ENCODE peak calls at places on chromosomes 5 and 9, in nine cellular contexts. A is psoas muscle, Q is left ventricle myocardium inferior, I is hepatocyte, E is kidney, R is upper lobe of right lung, M is heart left ventricle, S is fibroblast of lung, T is cardiac muscle cell. Z is an unnamed sample.

GRCh38 chr5:121949885-121950284 is 11.9 kb upstream of the SRFBP1 start:
- DNase-seq in A (no peak), Q (no peak), I (peak; percentile 73), E (no peak), R (no peak), M (no peak), S (peak; percentile 79), T (peak; percentile 72), Z (no peak)

GRCh38 chr5:95812100-95812472 is 10.4 kb downstream of the GLRX start:
- DNase-seq in A (peak; percentile 34), Q (no peak), I (peak; percentile 58), E (no peak), R (no peak), M (peak; percentile 45), S (peak; percentile 85), T (peak; percentile 61), Z (peak; percentile 59)

GRCh38 chr5:131423056-131423455 is 159.2 kb downstream of the CDC42SE2 start:
- DNase-seq in A (no peak), Q (no peak), I (peak; percentile 9), E (no peak), R (no peak), M (no peak), S (peak; percentile 59), T (peak; percentile 49), Z (no peak)

GRCh38 chr5:88661870-88662207 is 221.1 kb downstream of the MEF2C start:
- DNase-seq in A (no peak), Q (no peak), I (no peak), E (no peak), R (no peak), M (no peak), S (no peak), T (no peak), Z (no peak)

GRCh38 chr9:82721596-82721995 is 341.3 kb downstream of the RASEF start:
- DNase-seq in A (no peak), Q (no peak), I (no peak), E (no peak), R (no peak), M (no peak), S (no peak), T (no peak), Z (no peak)

GRCh38 chr9:37283730-37284235 is 138.7 kb upstream of the GRHPR start:
- DNase-seq in A (no peak), Q (no peak), I (no peak), E (no peak), R (no peak), M (no peak), S (peak; percentile 71), T (no peak), Z (no peak)

GRCh38 chr5:170470275-170470674 is 33.5 kb upstream of the KCNIP1 start:
- DNase-seq in A (no peak), Q (no peak), I (no peak), E (no peak), R (no peak), M (no peak), S (no peak), T (no peak), Z (peak; percentile 34)

GRCh38 chr5:98031926-98032325 is 741.5 kb upstream of the RGMB start:
- DNase-seq in A (no peak), Q (no peak), I (no peak), E (no peak), R (no peak), M (no peak), S (no peak), T (no peak), Z (no peak)

GRCh38 chr9:71677209-71677608 is 91.1 kb downstream of the CEMIP2 start:
- DNase-seq in A (no peak), Q (no peak), I (no peak), E (no peak), R (no peak), M (no peak), S (no peak), T (no peak), Z (no peak)

GRCh38 chr9:91771864-91772263 is 178.2 kb downstream of the ROR2 start:
- DNase-seq in A (no peak), Q (no peak), I (no peak), E (no peak), R (no peak), M (no peak), S (no peak), T (no peak), Z (no peak)

DNA sequence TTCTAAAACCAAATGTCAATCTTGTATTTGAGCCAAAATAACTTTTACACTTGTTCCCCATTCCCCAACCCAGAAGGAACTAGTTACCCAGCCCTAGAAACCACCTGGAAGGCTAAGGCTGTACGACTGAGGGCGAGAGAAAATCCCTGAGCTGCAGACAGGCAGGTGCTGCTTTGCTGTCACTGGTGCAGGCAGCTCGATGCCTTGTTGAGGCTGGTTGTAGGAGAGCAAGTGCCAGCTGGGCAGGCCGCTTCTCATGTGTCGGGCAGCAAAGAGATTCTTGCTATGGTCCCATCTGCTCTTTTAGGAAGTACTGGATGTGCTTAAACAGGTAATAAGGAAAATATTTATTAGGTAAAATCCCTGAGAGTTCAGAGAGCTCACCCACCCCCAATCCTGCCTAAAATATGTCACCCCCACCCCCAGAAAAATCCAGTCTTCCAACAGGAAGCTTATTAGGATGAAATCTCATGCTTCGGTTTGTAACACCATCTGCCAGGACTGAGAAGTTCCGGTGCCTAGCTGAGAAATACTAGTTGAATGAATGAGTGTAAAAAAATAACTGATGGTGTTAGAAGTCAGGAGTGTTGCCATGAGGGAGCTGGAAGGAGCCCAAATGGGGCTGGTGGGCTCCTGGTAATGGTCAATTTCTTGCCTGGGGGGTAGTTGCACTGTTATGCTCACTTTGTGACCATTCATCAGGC is 91.1 kb upstream of the DMRT1 start:
- DNase-seq in A (peak; percentile 21), Q (no peak), I (no peak), E (no peak), R (no peak), M (peak; percentile 46), S (no peak), T (no peak), Z (peak; percentile 54)
- H3K27ac ChIP-seq in A (peak overlapping the region; percentile 85), Q (peak overlapping the region; percentile 94), I (no peak overlapping the region), E (no peak overlapping the region), R (no peak overlapping the region), M (peak overlapping the region; percentile 51), S (no peak overlapping the region), T (no peak overlapping the region), Z (peak overlapping the region; percentile 80)

GRCh38 chr9:134640491-134641172 is 971 bp upstream of the COL5A1 start:
- DNase-seq in A (no peak), Q (no peak), I (no peak), E (no peak), R (no peak), M (no peak), S (no peak), T (no peak), Z (no peak)

GRCh38 chr9:134639994-134640393 is 1.6 kb upstream of the COL5A1 start:
- DNase-seq in A (no peak), Q (no peak), I (no peak), E (no peak), R (no peak), M (no peak), S (no peak), T (no peak), Z (no peak)

GRCh38 chr9:134642385-134643181 is 980 bp downstream of the COL5A1 start:
- DNase-seq in A (peak; percentile 75), Q (peak; percentile 68), I (peak; percentile 68), E (peak; percentile 87), R (no peak), M (peak; percentile 81), S (peak; percentile 94), T (peak; percentile 58), Z (peak; percentile 80)

GRCh38 chr9:134641989-134642384 is 384 bp downstream of the COL5A1 start:
- DNase-seq in A (no peak), Q (no peak), I (peak; percentile 40), E (no peak), R (no peak), M (no peak), S (no peak), T (peak; percentile 42), Z (no peak)

GRCh38 chr9:134641173-134641985 is at the start of gene COL5A1:
- DNase-seq in A (peak; percentile 91), Q (peak; percentile 91), I (peak; percentile 95), E (peak; percentile 96), R (peak; percentile 92), M (peak; percentile 93), S (peak; percentile 90), T (peak; percentile 95), Z (peak; percentile 91)
- TF ChIP-seq CTCF in A (peak; percentile 15), Q (peak; percentile 54), I (peak; percentile 18), E (no peak), R (peak; percentile 15), M (peak; percentile 44), S (no peak), T (no peak), Z (peak; percentile 37)

GRCh38 chr5:127660048-127660733 is 11.3 kb downstream of the CTXN3 start:
- DNase-seq in A (no peak), Q (no peak), I (no peak), E (no peak), R (no peak), M (peak; percentile 30), S (no peak), T (peak; percentile 57), Z (no peak)

GRCh38 chr5:127666043-127666716 is 17.3 kb downstream of the CTXN3 start:
- DNase-seq in A (no peak), Q (no peak), I (no peak), E (no peak), R (no peak), M (no peak), S (peak; percentile 56), T (no peak), Z (no peak)

GRCh38 chr5:127665641-127666040 is 16.8 kb downstream of the CTXN3 start:
- DNase-seq in A (no peak), Q (no peak), I (no peak), E (no peak), R (no peak), M (no peak), S (peak; percentile 47), T (no peak), Z (no peak)

DNA sequence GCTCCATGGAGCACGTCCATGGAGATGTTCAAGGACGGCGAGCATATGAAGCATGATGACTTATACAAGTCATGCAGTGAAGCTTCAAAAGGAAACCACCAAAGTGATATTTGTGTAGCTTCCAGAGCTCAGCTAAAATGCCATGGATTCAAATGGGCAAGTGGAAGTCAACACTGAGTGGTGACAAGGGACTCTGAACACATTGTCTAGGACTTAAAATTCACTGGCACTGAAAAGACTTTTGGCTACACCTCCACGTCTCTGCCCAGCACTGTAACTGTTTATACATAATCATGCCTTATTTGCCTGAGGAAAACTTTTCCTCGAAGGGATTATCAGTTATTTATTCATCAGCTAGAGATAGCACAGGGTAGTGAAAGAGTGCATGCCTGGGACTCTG is 15.2 kb downstream of the CTXN3 start:
- DNase-seq in A (no peak), Q (no peak), I (no peak), E (no peak), R (no peak), M (no peak), S (no peak), T (no peak), Z (no peak)
- H3K4me1 ChIP-seq in A (peaks cover 31% of the 10 kb centered on the region), Q (peaks cover 32% of the 10 kb centered on the region), I (no peaks in the 10 kb centered on the region), E (no peaks in the 10 kb centered on the region), R (no peaks in the 10 kb centered on the region), M (peaks cover 8% of the 10 kb centered on the region), S (no peaks in the 10 kb centered on the region), T (peaks cover 20% of the 10 kb centered on the region), Z (peaks cover 18% of the 10 kb centered on the region)

DNA sequence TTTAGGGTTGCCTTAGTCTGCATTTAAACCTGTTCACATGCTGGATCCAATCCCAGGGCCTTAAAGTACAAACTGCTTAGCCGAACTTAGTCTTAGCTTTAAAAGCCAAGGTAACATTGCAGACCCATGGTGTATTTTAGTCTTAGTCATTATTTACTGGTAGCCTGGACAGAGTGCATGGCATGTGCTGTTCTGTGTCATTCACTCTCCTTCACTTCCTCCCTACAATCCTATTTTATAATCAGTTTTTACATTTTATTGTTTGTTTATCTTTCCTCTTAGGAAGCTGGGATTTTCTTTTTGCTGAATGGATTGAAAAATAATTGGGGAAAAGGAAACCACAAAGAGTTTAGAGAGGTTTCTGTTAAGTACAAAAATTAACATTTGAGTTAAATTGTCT is 29.4 kb upstream of the TAL2 start:
- DNase-seq in A (no peak), Q (no peak), I (no peak), E (no peak), R (no peak), M (no peak), S (no peak), T (no peak), Z (no peak)
- H3K27ac ChIP-seq in A (peak overlapping the region; percentile 75), Q (no peak overlapping the region), I (no peak overlapping the region), E (no peak overlapping the region), R (no peak overlapping the region), M (no peak overlapping the region), S (no peak overlapping the region), T (no peak overlapping the region), Z (no peak overlapping the region)

Z was measured in right atrium auricular region.